ENCODE peak calls at places on chromosome 7, in eight cellular contexts. I is RWPE2, V is uterus, P is astrocyte of the spinal cord, D is GM12865, J is brain microvascular endothelial cell, U is WTC11, C is transverse colon. X is an unnamed sample.

GRCh38 chr7:152006336-152006735 is 19.1 kb upstream of the GALNT11 start:
- DNase-seq in I (no peak), V (no peak), P (no peak), D (no peak), J (no peak), U (no peak), C (no peak), X (no peak)

GRCh38 chr7:50824882-50825281 is 42.2 kb upstream of the GRB10 start:
- DNase-seq in I (no peak), V (no peak), P (no peak), D (no peak), J (peak), U (no peak), C (no peak), X (no peak)

GRCh38 chr7:154684651-154685563 is 318.0 kb downstream of the PAXIP1 start:
- DNase-seq in I (no peak), V (no peak), P (no peak), D (no peak), J (no peak), U (no peak), C (peak), X (no peak)

GRCh38 chr7:151925446-151926335 is 30.6 kb upstream of the GALNTL5 start:
- DNase-seq in I (no peak), V (peak), P (peak), D (peak), J (peak), U (no peak), C (peak), X (no peak)

GRCh38 chr7:129169705-129170319 is 18.6 kb upstream of the SMO start:
- DNase-seq in I (no peak), V (no peak), P (no peak), D (peak), J (no peak), U (peak), C (no peak), X (no peak)

GRCh38 chr7:158746957-158747356 is 42.4 kb upstream of the NCAPG2 start:
- DNase-seq in I (no peak), V (no peak), P (no peak), D (no peak), J (no peak), U (no peak), C (no peak), X (no peak)

GRCh38 chr7:88429382-88429781 is 122.7 kb upstream of the STEAP4 start:
- DNase-seq in I (no peak), V (no peak), P (no peak), D (no peak), J (no peak), U (no peak), C (no peak), X (no peak)

GRCh38 chr7:88260700-88261099 is 40.9 kb upstream of the SRI start:
- DNase-seq in I (no peak), V (no peak), P (no peak), D (no peak), J (no peak), U (no peak), C (no peak), X (no peak)

GRCh38 chr7:131302876-131303707 is 24.6 kb upstream of the MKLN1 start:
- DNase-seq in I (no peak), V (no peak), P (peak), D (peak), J (no peak), U (peak), C (peak), X (peak)

GRCh38 chr7:139936760-139937310 is 107.8 kb downstream of the TBXAS1 start:
- DNase-seq in I (no peak), V (peak), P (peak), D (no peak), J (peak), U (no peak), C (no peak), X (peak)

GRCh38 chr7:128910569-128910945 is at the start of gene KCP:
- DNase-seq in I (peak), V (no peak), P (no peak), D (no peak), J (no peak), U (peak), C (no peak), X (no peak)

GRCh38 chr7:55508301-55509011 is 63.8 kb downstream of the VOPP1 start:
- DNase-seq in I (no peak), V (no peak), P (no peak), D (peak), J (no peak), U (no peak), C (no peak), X (no peak)

GRCh38 chr7:107355616-107356015 is 114.2 kb upstream of the GPR22 start:
- DNase-seq in I (no peak), V (no peak), P (peak), D (no peak), J (no peak), U (no peak), C (no peak), X (peak)

GRCh38 chr7:107020400-107020799 is 24.1 kb upstream of the PRKAR2B start:
- DNase-seq in I (no peak), V (no peak), P (no peak), D (no peak), J (no peak), U (no peak), C (no peak), X (no peak)

GRCh38 chr7:121832347-121832746 is 40.6 kb upstream of the PTPRZ1 start:
- DNase-seq in I (no peak), V (no peak), P (peak), D (no peak), J (no peak), U (no peak), C (no peak), X (no peak)

GRCh38 chr7:36583318-36583717 is 141.0 kb downstream of the AOAH start:
- DNase-seq in I (no peak), V (no peak), P (peak), D (no peak), J (no peak), U (no peak), C (no peak), X (no peak)

GRCh38 chr7:158303121-158303520 is 284.5 kb downstream of the PTPRN2 start:
- DNase-seq in I (no peak), V (no peak), P (no peak), D (no peak), J (no peak), U (no peak), C (no peak), X (no peak)

GRCh38 chr7:46123-46829 is 146.1 kb upstream of the FAM20C start:
- DNase-seq in I (peak), V (no peak), P (no peak), D (no peak), J (no peak), U (no peak), C (peak), X (no peak)

GRCh38 chr7:30988346-30989005 is 24.7 kb downstream of the GHRHR start:
- DNase-seq in I (no peak), V (no peak), P (no peak), D (no peak), J (no peak), U (peak), C (peak), X (no peak)

GRCh38 chr7:74612015-74612829 is 45.3 kb upstream of the GTF2I start:
- DNase-seq in I (no peak), V (no peak), P (peak), D (no peak), J (peak), U (peak), C (no peak), X (no peak)

GRCh38 chr7:45923818-45924217 is 2.7 kb upstream of the IGFBP3 start:
- DNase-seq in I (no peak), V (no peak), P (no peak), D (no peak), J (no peak), U (no peak), C (no peak), X (no peak)

GRCh38 chr7:45924283-45924682 is 3.2 kb upstream of the IGFBP3 start:
- DNase-seq in I (no peak), V (no peak), P (peak), D (no peak), J (peak), U (no peak), C (no peak), X (peak)

GRCh38 chr7:45922810-45923209 is 1.7 kb upstream of the IGFBP3 start:
- DNase-seq in I (no peak), V (peak), P (no peak), D (peak), J (no peak), U (no peak), C (no peak), X (no peak)

GRCh38 chr7:45921699-45922519 is 837 bp upstream of the IGFBP3 start:
- DNase-seq in I (no peak), V (peak), P (peak), D (peak), J (peak), U (peak), C (peak), X (peak)

GRCh38 chr7:45923290-45923689 is 2.2 kb upstream of the IGFBP3 start:
- DNase-seq in I (no peak), V (peak), P (peak), D (peak), J (peak), U (peak), C (peak), X (peak)
- TF ChIP-seq CTCF in I (peak), V (peak), P (peak), D (peak), J (peak), U (peak), C (peak), X (peak)

DNA sequence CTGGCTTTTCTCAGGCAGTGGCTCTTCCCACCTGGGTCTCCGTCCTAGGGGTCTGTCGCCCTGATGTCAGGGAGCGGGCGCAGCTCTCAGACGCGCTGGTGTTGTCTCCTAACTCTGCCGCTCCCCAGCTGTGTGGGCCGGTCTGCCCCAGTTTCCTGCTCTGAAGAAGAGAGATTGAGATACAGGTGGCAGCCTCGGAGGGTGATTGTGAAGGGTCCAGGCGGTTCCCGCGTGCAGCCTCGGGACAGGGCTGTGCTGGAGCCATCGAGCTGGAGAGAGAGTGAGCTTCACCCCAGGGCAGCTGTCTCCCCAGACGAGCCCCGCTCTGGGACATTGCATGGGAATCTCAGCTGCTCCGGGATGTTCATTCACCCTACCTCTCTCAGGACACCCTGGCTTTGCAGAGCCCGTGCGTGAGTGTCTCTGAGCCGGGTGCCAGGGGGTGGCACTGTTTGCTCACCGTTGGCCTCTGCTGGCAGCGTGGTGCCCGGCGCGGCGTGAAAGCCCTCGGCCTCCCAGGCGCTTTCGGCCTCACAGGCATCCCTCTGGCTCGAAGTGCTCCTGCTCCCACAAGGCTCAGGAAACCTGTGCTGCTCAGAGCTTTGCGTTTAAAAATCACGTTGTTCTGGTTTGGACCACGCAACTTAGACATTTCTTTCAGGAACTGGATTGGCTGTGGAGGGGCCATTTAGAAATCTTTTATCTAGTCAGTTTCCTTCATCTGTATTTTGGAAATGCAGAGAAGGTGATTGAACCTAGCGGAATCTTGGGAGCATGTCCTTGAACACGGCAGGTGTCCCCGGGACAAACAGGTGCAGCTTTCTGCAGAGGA is 33.8 kb upstream of the ZFAND2A start:
- DNase-seq in I (no peak), V (no peak), P (peak), D (peak), J (no peak), U (peak), C (peak), X (peak)
- TF ChIP-seq CTCF in I (peak), V (no peak), P (peak), D (peak), J (peak), U (no peak), C (peak), X (peak)

DNA sequence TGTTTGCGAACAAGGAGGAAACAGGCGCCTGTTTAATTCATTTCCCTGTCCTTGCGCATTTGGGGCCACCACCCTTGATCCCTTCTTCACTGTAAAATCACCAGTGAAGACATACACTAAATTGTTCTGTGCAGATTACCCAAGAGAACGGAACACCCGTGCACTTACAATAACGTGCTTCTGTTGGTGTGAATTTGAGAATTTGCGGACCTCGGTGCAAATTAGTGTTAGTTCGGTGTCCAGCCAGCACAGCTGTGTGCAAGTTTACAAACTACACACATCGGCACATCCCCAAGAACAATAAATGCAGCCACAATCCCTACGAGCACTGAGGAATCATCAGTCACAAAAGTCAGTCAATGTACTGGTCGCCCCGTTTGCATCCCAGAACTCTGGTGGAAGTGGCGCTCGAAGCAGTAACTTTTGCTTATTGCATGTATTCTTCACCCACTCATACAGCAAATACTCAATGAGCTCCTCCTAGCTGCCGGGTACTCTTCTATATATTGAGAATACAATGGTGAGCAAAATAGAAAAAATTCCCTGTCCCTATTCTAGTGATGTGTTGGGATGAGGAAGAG is 791 bp upstream of the CNOT4 start:
- DNase-seq in I (no peak), V (no peak), P (peak), D (peak), J (peak), U (no peak), C (no peak), X (peak)
- TF ChIP-seq CTCF in I (no peak), V (no peak), P (peak), D (no peak), J (peak), U (no peak), C (no peak), X (peak)

DNA sequence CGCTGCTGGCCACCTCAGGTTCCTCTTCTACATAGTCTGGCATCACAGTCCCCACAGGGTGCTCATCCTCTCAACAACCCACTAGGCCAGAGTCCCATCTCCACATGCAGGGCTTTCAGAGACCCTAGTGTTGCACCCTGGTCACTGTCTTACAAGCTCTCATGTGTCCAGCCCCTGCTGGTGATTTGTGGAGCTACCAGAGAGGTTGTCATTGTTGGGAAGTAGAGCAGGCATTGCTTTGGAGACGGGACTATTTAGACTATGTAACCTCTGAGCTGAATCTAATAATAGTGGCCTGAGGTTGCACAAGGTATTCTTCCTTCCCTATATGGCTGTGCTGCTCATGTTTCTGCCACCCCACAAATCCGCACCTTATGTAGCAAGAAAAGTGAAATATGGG is 135.3 kb upstream of the VWC2 start:
- DNase-seq in I (no peak), V (no peak), P (no peak), D (peak), J (no peak), U (peak), C (no peak), X (no peak)
- TF ChIP-seq CTCF in I (no peak), V (no peak), P (no peak), D (peak), J (no peak), U (peak), C (no peak), X (no peak)

DNA sequence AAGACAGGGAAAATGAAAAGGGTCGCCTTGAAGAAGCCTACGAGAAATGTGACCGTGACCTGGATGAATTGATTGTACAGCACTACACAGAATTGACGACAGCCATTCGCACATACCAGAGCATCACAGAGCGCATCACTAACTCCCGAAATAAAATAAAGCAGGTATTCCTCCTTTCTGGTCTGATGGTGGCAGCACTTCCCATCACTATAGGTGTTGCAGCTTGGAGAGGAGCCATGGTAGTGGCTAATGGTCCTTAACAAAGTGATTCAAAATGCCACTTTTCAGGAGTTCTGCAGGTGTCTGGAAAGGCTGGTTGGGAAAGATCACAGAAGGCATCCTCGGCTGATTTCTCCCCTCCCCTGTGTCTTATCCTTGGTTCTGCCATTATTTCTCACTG is 22.1 kb downstream of the EXOC4 start:
- DNase-seq in I (no peak), V (no peak), P (no peak), D (no peak), J (no peak), U (peak), C (no peak), X (no peak)
- TF ChIP-seq CTCF in I (peak), V (no peak), P (no peak), D (no peak), J (peak), U (no peak), C (no peak), X (peak)

X was measured in HFFc6.